ENCODE peak calls at places on chromosome 11, in seven cellular contexts. M is K562, D is stomach, Q is GM12878, B is GM23338, W is endothelial cell of umbilical vein, J is sigmoid colon. L is an unnamed sample.

GRCh38 chr11:23903044-23903704 is 593.7 kb upstream of the LUZP2 start:
- DNase-seq in M (no peak), D (no peak), Q (no peak), B (no peak), W (peak; percentile 82), J (no peak), L (no peak)

GRCh38 chr11:95388086-95388485 is 157.1 kb upstream of the SESN3 start:
- DNase-seq in M (no peak), D (no peak), Q (no peak), B (no peak), W (no peak), J (no peak), L (no peak)

GRCh38 chr11:22732588-22732987 is 66.2 kb downstream of the GAS2 start:
- DNase-seq in M (no peak), D (no peak), Q (no peak), B (no peak), W (no peak), J (no peak), L (no peak)

GRCh38 chr11:92980291-92980690 is 10.8 kb downstream of the MTNR1B start:
- DNase-seq in M (no peak), D (no peak), Q (no peak), B (no peak), W (no peak), J (no peak), L (no peak)

GRCh38 chr11:94550513-94550912 is 6.8 kb downstream of the FUT4 start:
- DNase-seq in M (no peak), D (no peak), Q (no peak), B (no peak), W (no peak), J (no peak), L (no peak)

GRCh38 chr11:24375896-24376295 is 121.0 kb upstream of the LUZP2 start:
- DNase-seq in M (no peak), D (no peak), Q (no peak), B (no peak), W (no peak), J (no peak), L (no peak)

GRCh38 chr11:94603587-94603986 is 36.4 kb downstream of the PIWIL4 start:
- DNase-seq in M (no peak), D (no peak), Q (no peak), B (no peak), W (no peak), J (no peak), L (no peak)

GRCh38 chr11:72730243-72730642 is 22.0 kb downstream of the ARAP1 start:
- DNase-seq in M (no peak), D (no peak), Q (no peak), B (peak; percentile 78), W (no peak), J (no peak), L (no peak)

GRCh38 chr11:120172054-120172881 is 34.4 kb upstream of the TRIM29 start:
- DNase-seq in M (peak; percentile 78), D (peak; percentile 77), Q (no peak), B (peak; percentile 92), W (peak; percentile 39), J (peak; percentile 87), L (no peak)

GRCh38 chr11:2567026-2567671 is 122.3 kb downstream of the KCNQ1 start:
- DNase-seq in M (no peak), D (no peak), Q (no peak), B (no peak), W (no peak), J (peak; percentile 54), L (peak; percentile 41)

GRCh38 chr11:118002010-118002540 is 15.9 kb downstream of the IL10RA start:
- DNase-seq in M (peak; percentile 84), D (no peak), Q (no peak), B (no peak), W (no peak), J (no peak), L (peak; percentile 72)

GRCh38 chr11:64742087-64742939 is 1.6 kb downstream of the RASGRP2 start:
- DNase-seq in M (peak; percentile 67), D (no peak), Q (no peak), B (peak; percentile 72), W (no peak), J (no peak), L (peak; percentile 89)

GRCh38 chr11:71252782-71253730 is 679 bp upstream of the SHANK2 start:
- DNase-seq in M (no peak), D (peak; percentile 62), Q (no peak), B (peak; percentile 85), W (no peak), J (no peak), L (no peak)

GRCh38 chr11:94243571-94244229 is 60.7 kb upstream of the IZUMO1R start:
- DNase-seq in M (no peak), D (no peak), Q (no peak), B (no peak), W (no peak), J (no peak), L (no peak)

GRCh38 chr11:74989269-74989655 is 529 bp downstream of the NEU3 start:
- DNase-seq in M (peak; percentile 26), D (no peak), Q (no peak), B (peak; percentile 4), W (no peak), J (no peak), L (no peak)

GRCh38 chr11:67024410-67024809 is 1.5 kb downstream of the SYT12 start:
- DNase-seq in M (no peak), D (no peak), Q (no peak), B (no peak), W (no peak), J (no peak), L (no peak)

GRCh38 chr11:93542753-93543246 is 391 bp downstream of the SMCO4 start:
- DNase-seq in M (peak; percentile 39), D (peak; percentile 43), Q (no peak), B (no peak), W (peak; percentile 22), J (peak; percentile 71), L (peak; percentile 89)

GRCh38 chr11:5809905-5810792 is 1.4 kb downstream of the OR52N2 start:
- DNase-seq in M (peak; percentile 42), D (no peak), Q (no peak), B (peak; percentile 8), W (peak; percentile 6), J (no peak), L (no peak)

GRCh38 chr11:5818245-5818865 is 9.6 kb downstream of the OR52N2 start:
- DNase-seq in M (no peak), D (no peak), Q (no peak), B (no peak), W (peak; percentile 11), J (no peak), L (no peak)

DNA sequence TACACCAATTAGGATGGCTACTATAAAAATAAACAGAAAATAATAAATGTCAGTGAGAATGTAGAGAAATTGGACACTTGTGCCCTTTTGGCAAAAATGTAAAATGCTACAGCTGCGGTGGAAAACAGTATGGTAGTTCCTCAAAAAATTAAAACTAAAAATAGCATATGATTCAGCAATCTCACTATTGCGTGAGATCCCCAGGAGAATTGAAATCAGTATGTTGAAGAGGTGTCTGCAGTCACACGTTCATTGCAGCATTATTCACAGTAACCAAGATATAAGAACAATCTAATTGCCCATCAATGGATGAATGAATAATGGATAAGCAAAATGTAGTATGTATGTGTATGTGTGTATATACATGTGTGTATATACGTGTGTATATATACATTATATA is 6.8 kb downstream of the OR52N2 start:
- DNase-seq in M (no peak), D (no peak), Q (no peak), B (no peak), W (no peak), J (no peak), L (no peak)
- H3K4me1 ChIP-seq in M (no peaks in the 10 kb centered on the region), D (no peaks in the 10 kb centered on the region), Q (no peaks in the 10 kb centered on the region), B (peaks cover 13% of the 10 kb centered on the region), W (no peaks in the 10 kb centered on the region), J (no peaks in the 10 kb centered on the region), L (peaks cover 15% of the 10 kb centered on the region)

GRCh38 chr11:130769782-130770565 is 146.3 kb downstream of the SNX19 start:
- DNase-seq in M (no peak), D (no peak), Q (no peak), B (no peak), W (no peak), J (no peak), L (no peak)
- TF ChIP-seq POLR2AphosphoS5 in M (no peak), D (no peak), Q (no peak), B (no peak), W (no peak), J (no peak), L (no peak)

GRCh38 chr11:68872216-68873003 is 30.7 kb upstream of the CPT1A start:
- DNase-seq in M (no peak), D (no peak), Q (no peak), B (no peak), W (peak; percentile 87), J (no peak), L (peak; percentile 6)

GRCh38 chr11:68867067-68867466 is 25.4 kb upstream of the CPT1A start:
- DNase-seq in M (no peak), D (no peak), Q (no peak), B (no peak), W (no peak), J (no peak), L (peak; percentile 42)

GRCh38 chr11:68865241-68865640 is 23.5 kb upstream of the CPT1A start:
- DNase-seq in M (no peak), D (no peak), Q (no peak), B (no peak), W (no peak), J (no peak), L (peak; percentile 47)

GRCh38 chr11:68868221-68868620 is 26.5 kb upstream of the CPT1A start:
- DNase-seq in M (no peak), D (no peak), Q (no peak), B (no peak), W (no peak), J (no peak), L (peak; percentile 34)

DNA sequence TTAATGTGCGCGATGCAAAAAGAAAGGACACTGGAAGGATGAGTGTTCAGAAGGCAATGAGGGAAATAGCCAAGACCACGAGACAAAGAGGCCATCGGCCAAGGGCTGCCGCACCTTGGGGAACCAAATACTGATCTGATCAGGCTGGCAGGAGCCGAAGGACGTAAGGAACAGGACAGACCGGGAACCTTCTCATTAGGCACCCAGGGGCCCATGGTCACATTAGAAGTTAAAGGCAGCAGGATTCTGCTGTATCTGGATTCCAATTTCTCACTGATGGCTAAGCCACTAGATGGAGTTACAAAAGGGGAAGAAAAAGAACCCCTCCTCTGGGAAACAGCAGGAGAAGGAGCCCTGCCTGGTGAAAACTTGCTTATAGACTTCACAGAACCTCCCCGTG is 28.8 kb upstream of the CPT1A start:
- DNase-seq in M (no peak), D (no peak), Q (no peak), B (peak; percentile 35), W (peak; percentile 39), J (no peak), L (peak; percentile 6)
- H3K4me1 ChIP-seq in M (peaks cover 11% of the 10 kb centered on the region), D (peaks cover 46% of the 10 kb centered on the region), Q (no peaks in the 10 kb centered on the region), B (peaks cover 16% of the 10 kb centered on the region), W (peaks cover 12% of the 10 kb centered on the region), J (no peaks in the 10 kb centered on the region), L (peaks cover 15% of the 10 kb centered on the region)

GRCh38 chr11:57310630-57311086 is 14.1 kb downstream of the TNKS1BP1 start:
- DNase-seq in M (no peak), D (no peak), Q (no peak), B (no peak), W (no peak), J (no peak), L (no peak)

GRCh38 chr11:57312511-57313021 is 12.2 kb downstream of the TNKS1BP1 start:
- DNase-seq in M (no peak), D (peak; percentile 47), Q (no peak), B (no peak), W (no peak), J (peak; percentile 76), L (peak; percentile 62)

GRCh38 chr11:57313071-57313787 is 11.5 kb downstream of the TNKS1BP1 start:
- DNase-seq in M (no peak), D (peak; percentile 57), Q (no peak), B (no peak), W (no peak), J (peak; percentile 73), L (peak; percentile 70)

GRCh38 chr11:57310091-57310490 is 14.7 kb downstream of the TNKS1BP1 start:
- DNase-seq in M (no peak), D (no peak), Q (no peak), B (no peak), W (no peak), J (no peak), L (peak; percentile 63)

GRCh38 chr11:57311109-57311936 is 13.4 kb downstream of the TNKS1BP1 start:
- DNase-seq in M (peak; percentile 96), D (peak; percentile 94), Q (peak; percentile 16), B (peak; percentile 97), W (peak; percentile 96), J (peak; percentile 98), L (peak; percentile 89)
- TF ChIP-seq POLR2AphosphoS5 in M (no peak), D (peak; percentile 34), Q (no peak), B (peak; percentile 59), W (peak; percentile 93), J (peak; percentile 68), L (peak; percentile 86)

L was measured in spleen.